ENCODE peak calls at places on chromosomes 3 and 15, in four cellular contexts. I is cardiac muscle cell; W is ovary; M is naive thymus-derived CD4-positive, alpha-beta T cell. F is an unnamed sample. For H3K4me1, the result is how much of the 10 kb centered on the place peaks cover.

GRCh38 chr3:4338751-4339150 is 35.6 kb downstream of the SETMAR start:
- DNase-seq in I (no peak), W (no peak), M (no peak), F (no peak)

GRCh38 chr3:188204516-188204915 is 50.6 kb downstream of the LPP start:
- DNase-seq in M (no peak), I (peak), W (no peak), F (no peak)

GRCh38 chr3:9750556-9751411 is 1.0 kb downstream of the OGG1 start:
- DNase-seq in W (no peak), I (no peak), M (no peak), F (no peak)

GRCh38 chr3:176939022-176939817 is 258.1 kb downstream of the TBL1XR1 start:
- DNase-seq in M (no peak), I (peak), W (no peak), F (no peak)

GRCh38 chr15:72916939-72917338 is 133.4 kb upstream of the ADPGK start:
- DNase-seq in W (no peak), I (peak), M (no peak), F (no peak)

GRCh38 chr3:178263236-178263916 is 272.9 kb upstream of the KCNMB2 start:
- DNase-seq in I (peak), W (no peak), M (no peak), F (no peak)

GRCh38 chr3:174462908-174463307 is 396.2 kb upstream of the NAALADL2 start:
- DNase-seq in M (no peak), I (no peak), W (no peak), F (no peak)

GRCh38 chr15:70586241-70586640 is 177.1 kb downstream of the UACA start:
- DNase-seq in W (no peak), I (no peak), M (no peak), F (no peak)

GRCh38 chr15:79965836-79966630 is 5.0 kb downstream of the BCL2A1 start:
- DNase-seq in I (no peak), M (no peak), W (no peak), F (no peak)

GRCh38 chr15:55133972-55134371 is 62.8 kb downstream of the RSL24D1 start:
- DNase-seq in W (no peak), M (no peak), I (no peak), F (no peak)

GRCh38 chr3:151169700-151170224 is 33.3 kb downstream of the GPR171 start:
- DNase-seq in I (peak), M (peak), W (no peak), F (peak)

GRCh38 chr15:42159381-42160015 is 3.1 kb upstream of the PLA2G4F start:
- DNase-seq in I (no peak), M (no peak), W (no peak), F (peak)

GRCh38 chr3:157982359-157982758 is 123.9 kb downstream of the SHOX2 start:
- DNase-seq in W (no peak), I (no peak), M (no peak), F (no peak)

GRCh38 chr15:69664572-69665326 is 212.1 kb downstream of the RPLP1 start:
- DNase-seq in M (no peak), I (no peak), W (no peak), F (no peak)

GRCh38 chr3:134366928-134367352 is 7.3 kb downstream of the AMOTL2 start:
- DNase-seq in M (no peak), W (no peak), I (no peak), F (no peak)

GRCh38 chr15:38065721-38066120 is 131.3 kb downstream of the TMCO5A start:
- DNase-seq in I (peak), W (no peak), M (no peak), F (no peak)

GRCh38 chr3:146350852-146351251 is 99.9 kb upstream of the PLSCR4 start:
- DNase-seq in M (no peak), W (no peak), I (no peak), F (no peak)

GRCh38 chr15:74196175-74196574 is 6.4 kb downstream of the STRA6 start:
- DNase-seq in W (peak), I (peak), M (no peak), F (peak)

GRCh38 chr3:177211503-177212277 is 14.4 kb upstream of the TBL1XR1 start:
- DNase-seq in M (no peak), I (no peak), W (no peak), F (no peak)

GRCh38 chr15:71231678-71232224 is 116.5 kb downstream of the THSD4 start:
- DNase-seq in I (no peak), M (no peak), W (no peak), F (no peak)

GRCh38 chr3:119675188-119675874 is 1.9 kb downstream of the COX17 start:
- DNase-seq in W (no peak), I (no peak), M (no peak), F (no peak)
- H3K4me3 ChIP-seq in W (no peak), I (peak), M (no peak), F (peak)

DNA sequence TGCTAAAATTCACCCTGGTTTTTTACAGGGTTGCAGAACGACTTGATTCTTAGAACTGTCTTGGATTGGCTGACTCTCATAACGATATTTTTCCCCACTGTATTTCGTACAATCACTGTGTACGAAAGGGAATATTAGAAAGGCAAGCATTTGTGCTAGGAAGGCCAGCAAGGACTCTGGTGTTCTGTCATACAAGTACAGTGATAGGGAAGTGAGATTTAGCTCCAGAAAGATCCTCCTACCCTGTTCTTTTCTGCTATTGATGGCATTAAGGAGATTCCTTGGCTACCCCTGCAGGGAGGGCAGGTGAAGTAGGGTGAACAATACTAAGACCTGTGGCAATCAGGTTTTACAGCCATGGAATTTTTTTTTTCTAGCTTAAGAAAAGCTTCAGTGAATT is 53.8 kb upstream of the SCAANT1 start:
- DNase-seq in I (no peak), M (no peak), W (no peak), F (no peak)
- H3K4me1 ChIP-seq in I (under half), M (under half), W (under half), F (half or more)

GRCh38 chr3:143442761-143443477 is 323.3 kb downstream of the CHST2 start:
- DNase-seq in W (no peak), M (no peak), I (no peak), F (no peak)

GRCh38 chr3:143445118-143445517 is 325.5 kb downstream of the CHST2 start:
- DNase-seq in M (no peak), W (no peak), I (no peak), F (no peak)

GRCh38 chr3:143443851-143444331 is 324.3 kb downstream of the CHST2 start:
- DNase-seq in W (no peak), M (peak), I (peak), F (peak)

GRCh38 chr3:143450656-143451055 is 331.1 kb downstream of the CHST2 start:
- DNase-seq in M (no peak), I (no peak), W (no peak), F (no peak)

GRCh38 chr3:143447491-143447890 is 327.9 kb downstream of the CHST2 start:
- DNase-seq in I (no peak), W (no peak), M (no peak), F (no peak)
- H3K4me3 ChIP-seq in I (no peak), W (no peak), M (no peak), F (no peak)

DNA sequence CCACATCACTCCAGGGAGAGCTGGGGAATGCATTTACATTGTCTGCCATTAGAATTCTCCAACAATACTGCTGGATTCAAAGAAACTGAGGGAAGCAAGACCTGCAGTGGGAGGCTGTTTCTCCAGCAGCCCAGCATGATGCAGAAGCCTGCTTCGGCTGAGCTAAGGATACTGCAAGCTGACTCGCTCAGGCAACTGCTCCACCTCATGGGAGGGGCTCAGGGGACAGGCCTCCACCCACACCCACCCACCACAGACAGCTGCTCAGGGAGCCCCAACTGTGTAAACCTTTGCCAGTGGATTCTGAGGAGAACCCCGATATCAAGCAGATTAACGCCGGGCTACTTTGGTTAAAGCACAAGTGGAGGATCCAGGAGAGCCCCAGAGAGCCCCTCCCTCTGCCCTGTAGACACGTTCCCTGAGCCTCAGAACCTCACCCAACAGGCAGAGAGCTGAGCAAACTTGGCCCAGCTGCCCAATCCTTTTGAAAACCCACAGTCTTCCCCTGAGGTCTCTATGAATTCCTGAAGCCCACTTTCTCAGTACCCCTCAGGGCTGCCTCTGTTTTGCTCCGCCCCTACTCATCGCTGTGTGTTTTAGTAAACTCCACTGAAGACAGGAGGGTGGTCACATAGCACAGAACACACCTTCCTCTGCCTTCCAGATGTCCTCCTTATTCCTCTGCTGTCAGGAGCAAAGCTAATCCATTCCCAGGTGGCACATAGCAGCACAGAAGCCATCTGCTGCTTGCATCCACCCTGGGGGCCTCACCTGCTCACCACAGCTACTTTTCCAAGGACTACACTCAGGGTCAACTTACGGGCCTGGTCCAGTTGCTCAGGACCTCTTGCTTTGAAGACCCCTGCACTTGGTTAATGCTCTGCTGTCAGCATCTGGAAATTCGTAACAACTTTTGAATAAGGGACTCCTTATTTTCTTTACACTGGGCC is 269.0 kb downstream of the ABHD5 start:
- DNase-seq in W (no peak), M (no peak), I (no peak), F (no peak)
- H3K4me1 ChIP-seq in W (under half), M (under half), I (under half), F (under half)

GRCh38 chr3:99901200-99901926 is 83.7 kb downstream of the CMSS1 start:
- DNase-seq in M (no peak), I (peak), W (no peak), F (no peak)
- H3K4me3 ChIP-seq in M (no peak), I (no peak), W (no peak), F (no peak)

GRCh38 chr15:99474981-99475753 is 90.6 kb upstream of the MEF2A start:
- DNase-seq in W (no peak), I (no peak), M (no peak), F (peak)
- H3K4me1 ChIP-seq in W (under half), I (under half), M (under half), F (under half)

GRCh38 chr15:51622269-51623180 is at the start of gene DMXL2:
- DNase-seq in M (peak), I (peak), W (peak), F (peak)

GRCh38 chr15:51625236-51625635 is 2.7 kb upstream of the DMXL2 start:
- DNase-seq in I (no peak), M (no peak), W (no peak), F (no peak)

GRCh38 chr15:51621917-51622268 is 678 bp downstream of the DMXL2 start:
- DNase-seq in M (peak), I (peak), W (peak), F (peak)

GRCh38 chr15:51624022-51624421 is 1.5 kb upstream of the DMXL2 start:
- DNase-seq in W (no peak), I (no peak), M (no peak), F (no peak)

DNA sequence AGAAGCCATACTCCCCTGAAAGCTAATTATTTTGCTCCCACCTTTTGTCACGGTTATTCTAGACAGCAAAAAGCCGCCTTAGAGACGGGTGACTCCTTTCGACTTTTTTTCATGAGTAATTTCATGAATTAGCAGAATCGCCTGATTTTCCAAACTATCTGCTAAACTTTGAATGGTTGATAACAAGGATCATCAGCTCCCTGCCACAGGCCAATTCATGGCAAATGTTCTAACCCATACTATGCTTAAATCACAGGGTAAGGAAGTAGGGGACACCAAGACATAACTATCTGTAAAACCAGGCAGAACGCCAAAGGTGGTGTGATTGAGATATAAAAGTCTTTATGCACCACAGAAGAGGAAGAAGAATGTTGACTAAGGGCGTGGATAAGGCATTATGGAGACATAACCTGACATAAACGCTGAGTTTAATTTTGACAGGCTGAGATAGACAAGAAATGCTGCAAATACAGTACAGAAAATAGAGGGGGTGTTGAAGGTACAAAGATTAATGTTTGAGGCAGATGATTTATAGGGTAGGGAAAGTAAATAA is 891 bp upstream of the DMXL2 start:
- DNase-seq in W (no peak), M (no peak), I (peak), F (no peak)
- H3K4me3 ChIP-seq in W (peak), M (peak), I (peak), F (peak)

DNA sequence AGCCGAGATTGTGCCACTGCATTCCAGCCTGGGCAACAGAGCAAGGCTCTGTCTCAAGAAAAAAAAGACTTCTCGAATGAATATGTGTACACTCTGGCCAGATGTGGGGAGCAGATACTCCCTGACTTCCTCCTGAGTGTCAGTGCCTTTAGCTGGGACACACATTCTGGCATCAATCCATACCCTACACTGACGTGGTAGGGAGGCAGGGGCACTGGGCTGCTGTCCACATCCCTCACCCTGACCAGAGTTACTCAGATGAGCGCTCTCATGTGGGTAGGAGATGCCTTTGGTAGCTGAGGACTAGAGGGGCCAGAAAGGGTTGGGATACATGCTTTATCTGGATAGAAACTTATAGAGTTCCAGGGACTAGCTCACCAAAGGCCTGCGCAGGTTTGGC is 15.6 kb downstream of the LIMD1 start:
- DNase-seq in I (no peak), W (no peak), M (no peak), F (no peak)
- H3K4me1 ChIP-seq in I (under half), W (under half), M (under half), F (half or more)

DNA sequence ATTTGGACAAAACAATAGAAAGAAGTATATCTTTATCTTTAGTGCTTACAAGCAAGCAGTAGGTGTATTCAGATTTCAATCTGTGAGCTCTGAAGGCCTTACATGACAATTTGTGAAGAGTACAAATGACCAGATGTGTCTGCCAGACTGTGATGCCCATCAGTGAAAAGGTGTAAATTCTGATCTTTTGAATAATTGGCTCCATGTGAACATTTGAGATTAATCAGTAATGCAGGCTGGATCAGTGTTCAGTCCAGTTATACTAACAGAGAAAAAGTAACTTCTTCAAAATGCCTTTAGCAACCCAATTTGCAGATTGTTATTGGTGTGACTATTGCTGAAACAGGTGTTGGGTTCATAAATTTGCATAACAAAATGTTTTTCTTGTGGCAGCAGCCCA is 5.2 kb downstream of the IQCH start:
- DNase-seq in I (no peak), W (no peak), M (no peak), F (no peak)
- H3K4me3 ChIP-seq in I (no peak), W (no peak), M (no peak), F (no peak)